ENCODE peak calls at places on chromosomes 11 and 22, in five cellular contexts. One of them, this sample, is unnamed.

GRCh38 chr11:117273550-117274289 is 17.4 kb upstream of the BACE1-AS start:
- DNase-seq in MCF 10A: peak
- DNase-seq in endothelial cell: no peak
- DNase-seq in fibroblast of pulmonary artery: peak
- DNase-seq in neural progenitor cell: no peak
- DNase-seq in this sample: no peak

GRCh38 chr22:19855504-19856409 is 1.1 kb upstream of the GNB1L start:
- DNase-seq in MCF 10A: peak
- DNase-seq in endothelial cell: no peak
- DNase-seq in neural progenitor cell: no peak
- DNase-seq in fibroblast of pulmonary artery: peak
- DNase-seq in this sample: no peak

GRCh38 chr22:20463324-20464095 is 25.9 kb upstream of the SCARF2 start:
- DNase-seq in neural progenitor cell: no peak
- DNase-seq in endothelial cell: no peak
- DNase-seq in fibroblast of pulmonary artery: no peak
- DNase-seq in MCF 10A: no peak
- DNase-seq in this sample: no peak

GRCh38 chr11:111634981-111635705 is 32.9 kb downstream of the SIK2 start:
- DNase-seq in endothelial cell: no peak
- DNase-seq in MCF 10A: no peak
- DNase-seq in neural progenitor cell: no peak
- DNase-seq in fibroblast of pulmonary artery: peak
- DNase-seq in this sample: no peak

GRCh38 chr11:78535920-78536319 is 38.7 kb downstream of the NARS2 start:
- DNase-seq in endothelial cell: no peak
- DNase-seq in MCF 10A: no peak
- DNase-seq in fibroblast of pulmonary artery: peak
- DNase-seq in neural progenitor cell: no peak
- DNase-seq in this sample: no peak

GRCh38 chr11:86687083-86687799 is 14.8 kb upstream of the ME3 start:
- DNase-seq in neural progenitor cell: no peak
- DNase-seq in MCF 10A: no peak
- DNase-seq in fibroblast of pulmonary artery: no peak
- DNase-seq in endothelial cell: no peak
- DNase-seq in this sample: no peak

GRCh38 chr22:22817468-22818201 is 70.0 kb upstream of the IGLL5 start:
- DNase-seq in fibroblast of pulmonary artery: no peak
- DNase-seq in MCF 10A: no peak
- DNase-seq in neural progenitor cell: no peak
- DNase-seq in endothelial cell: no peak
- DNase-seq in this sample: no peak

GRCh38 chr11:17015639-17016125 is 1.5 kb upstream of the PLEKHA7 start:
- DNase-seq in fibroblast of pulmonary artery: no peak
- DNase-seq in neural progenitor cell: no peak
- DNase-seq in endothelial cell: no peak
- DNase-seq in MCF 10A: no peak
- DNase-seq in this sample: no peak

GRCh38 chr11:72534859-72535547 is 100.7 kb upstream of the CLPB start:
- DNase-seq in fibroblast of pulmonary artery: no peak
- DNase-seq in MCF 10A: no peak
- DNase-seq in neural progenitor cell: peak
- DNase-seq in endothelial cell: no peak
- DNase-seq in this sample: no peak

GRCh38 chr11:45752136-45752535 is 52.8 kb upstream of the SLC35C1 start:
- DNase-seq in fibroblast of pulmonary artery: no peak
- DNase-seq in endothelial cell: no peak
- DNase-seq in MCF 10A: no peak
- DNase-seq in neural progenitor cell: no peak
- DNase-seq in this sample: no peak

GRCh38 chr22:28207281-28208030 is 288.4 kb upstream of the PITPNB start:
- DNase-seq in neural progenitor cell: no peak
- DNase-seq in endothelial cell: no peak
- DNase-seq in fibroblast of pulmonary artery: peak
- DNase-seq in MCF 10A: no peak
- DNase-seq in this sample: no peak

GRCh38 chr22:38947321-38948112 is 9.9 kb upstream of the APOBEC3A start:
- DNase-seq in endothelial cell: no peak
- DNase-seq in MCF 10A: no peak
- DNase-seq in fibroblast of pulmonary artery: no peak
- DNase-seq in neural progenitor cell: peak
- DNase-seq in this sample: no peak

GRCh38 chr11:64696045-64696444 is 27.0 kb downstream of the NRXN2 start:
- DNase-seq in endothelial cell: no peak
- DNase-seq in neural progenitor cell: no peak
- DNase-seq in MCF 10A: no peak
- DNase-seq in fibroblast of pulmonary artery: no peak
- DNase-seq in this sample: no peak

GRCh38 chr11:61035086-61035835 is 63.8 kb downstream of the CD6 start:
- DNase-seq in fibroblast of pulmonary artery: no peak
- DNase-seq in endothelial cell: no peak
- DNase-seq in MCF 10A: no peak
- DNase-seq in neural progenitor cell: no peak
- DNase-seq in this sample: no peak

GRCh38 chr11:75516886-75517285 is 8.9 kb downstream of the GDPD5 start:
- DNase-seq in neural progenitor cell: no peak
- DNase-seq in endothelial cell: no peak
- DNase-seq in MCF 10A: no peak
- DNase-seq in fibroblast of pulmonary artery: no peak
- DNase-seq in this sample: no peak

GRCh38 chr11:46903846-46904245 is 14.5 kb downstream of the LRP4 start:
- DNase-seq in neural progenitor cell: peak
- DNase-seq in fibroblast of pulmonary artery: no peak
- DNase-seq in endothelial cell: no peak
- DNase-seq in MCF 10A: no peak
- DNase-seq in this sample: no peak

GRCh38 chr22:39317756-39318506 is 1.5 kb downstream of the RPL3 start:
- DNase-seq in endothelial cell: no peak
- DNase-seq in MCF 10A: peak
- DNase-seq in neural progenitor cell: no peak
- DNase-seq in fibroblast of pulmonary artery: peak
- DNase-seq in this sample: no peak

GRCh38 chr11:117045956-117046355 is 52.3 kb downstream of the SIK3 start:
- DNase-seq in endothelial cell: no peak
- DNase-seq in fibroblast of pulmonary artery: peak
- DNase-seq in neural progenitor cell: no peak
- DNase-seq in MCF 10A: peak
- DNase-seq in this sample: no peak

GRCh38 chr11:81197396-81197795 is 1536.3 kb downstream of the FAM181B start:
- DNase-seq in endothelial cell: no peak
- DNase-seq in fibroblast of pulmonary artery: no peak
- DNase-seq in neural progenitor cell: no peak
- DNase-seq in MCF 10A: no peak
- DNase-seq in this sample: no peak

GRCh38 chr11:34940026-34940677 is 23.7 kb downstream of the PDHX start:
- DNase-seq in endothelial cell: no peak
- DNase-seq in MCF 10A: no peak
- DNase-seq in neural progenitor cell: no peak
- DNase-seq in fibroblast of pulmonary artery: peak
- DNase-seq in this sample: no peak

GRCh38 chr11:1163321-1163910 is 5.7 kb downstream of the MUC5AC start:
- DNase-seq in endothelial cell: no peak
- DNase-seq in neural progenitor cell: no peak
- DNase-seq in MCF 10A: no peak
- DNase-seq in fibroblast of pulmonary artery: no peak
- DNase-seq in this sample: no peak

GRCh38 chr11:1162498-1163311 is 5.0 kb downstream of the MUC5AC start:
- DNase-seq in endothelial cell: no peak
- DNase-seq in MCF 10A: no peak
- DNase-seq in neural progenitor cell: no peak
- DNase-seq in fibroblast of pulmonary artery: no peak
- DNase-seq in this sample: no peak

GRCh38 chr11:1162153-1162497 is 4.4 kb downstream of the MUC5AC start:
- DNase-seq in neural progenitor cell: no peak
- DNase-seq in MCF 10A: no peak
- DNase-seq in fibroblast of pulmonary artery: no peak
- DNase-seq in endothelial cell: no peak
- DNase-seq in this sample: no peak

GRCh38 chr11:1160231-1161101 is 2.7 kb downstream of the MUC5AC start:
- DNase-seq in endothelial cell: no peak
- DNase-seq in neural progenitor cell: no peak
- DNase-seq in fibroblast of pulmonary artery: no peak
- DNase-seq in MCF 10A: no peak
- DNase-seq in this sample: no peak

DNA sequence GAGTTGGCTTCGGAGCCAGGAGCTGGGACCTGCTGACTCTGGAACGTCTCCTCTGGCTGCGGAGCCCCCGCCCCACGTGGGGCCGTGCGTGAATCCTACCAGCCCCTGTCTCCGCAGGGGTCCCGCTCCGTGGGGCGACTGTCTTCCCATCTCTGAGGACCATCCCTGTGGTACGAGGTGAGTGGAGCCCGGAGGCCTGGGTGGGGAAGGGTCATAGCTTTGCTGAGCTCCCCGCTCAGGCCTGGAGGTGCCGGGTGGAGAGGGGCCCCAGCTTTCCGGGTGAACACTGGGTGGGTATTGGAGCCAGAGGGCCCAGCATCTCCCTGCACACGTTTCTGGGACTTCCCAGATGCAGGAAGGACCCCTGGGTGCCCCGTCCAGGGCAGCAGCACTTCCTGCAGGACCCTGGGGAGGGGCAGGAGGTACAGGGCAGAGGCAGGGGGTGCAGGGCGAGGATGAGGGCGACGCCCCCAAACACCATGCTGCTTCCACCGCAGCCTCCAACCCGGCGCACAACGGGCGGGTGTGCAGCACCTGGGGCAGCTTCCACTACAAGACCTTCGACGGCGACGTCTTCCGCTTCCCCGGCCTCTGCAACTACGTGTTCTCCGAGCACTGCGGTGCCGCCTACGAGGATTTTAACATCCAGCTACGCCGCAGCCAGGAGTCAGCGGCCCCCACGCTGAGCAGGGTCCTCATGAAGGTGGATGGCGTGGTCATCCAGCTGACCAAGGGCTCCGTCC is 3.8 kb downstream of the MUC5AC start:
- DNase-seq in MCF 10A: no peak
- DNase-seq in fibroblast of pulmonary artery: no peak
- DNase-seq in neural progenitor cell: no peak
- DNase-seq in endothelial cell: no peak
- DNase-seq in this sample: no peak
- TF ChIP-seq CTCF in MCF 10A: no peak
- TF ChIP-seq CTCF in fibroblast of pulmonary artery: no peak
- TF ChIP-seq CTCF in neural progenitor cell: no peak
- TF ChIP-seq CTCF in endothelial cell: no peak
- TF ChIP-seq CTCF in this sample: no peak

DNA sequence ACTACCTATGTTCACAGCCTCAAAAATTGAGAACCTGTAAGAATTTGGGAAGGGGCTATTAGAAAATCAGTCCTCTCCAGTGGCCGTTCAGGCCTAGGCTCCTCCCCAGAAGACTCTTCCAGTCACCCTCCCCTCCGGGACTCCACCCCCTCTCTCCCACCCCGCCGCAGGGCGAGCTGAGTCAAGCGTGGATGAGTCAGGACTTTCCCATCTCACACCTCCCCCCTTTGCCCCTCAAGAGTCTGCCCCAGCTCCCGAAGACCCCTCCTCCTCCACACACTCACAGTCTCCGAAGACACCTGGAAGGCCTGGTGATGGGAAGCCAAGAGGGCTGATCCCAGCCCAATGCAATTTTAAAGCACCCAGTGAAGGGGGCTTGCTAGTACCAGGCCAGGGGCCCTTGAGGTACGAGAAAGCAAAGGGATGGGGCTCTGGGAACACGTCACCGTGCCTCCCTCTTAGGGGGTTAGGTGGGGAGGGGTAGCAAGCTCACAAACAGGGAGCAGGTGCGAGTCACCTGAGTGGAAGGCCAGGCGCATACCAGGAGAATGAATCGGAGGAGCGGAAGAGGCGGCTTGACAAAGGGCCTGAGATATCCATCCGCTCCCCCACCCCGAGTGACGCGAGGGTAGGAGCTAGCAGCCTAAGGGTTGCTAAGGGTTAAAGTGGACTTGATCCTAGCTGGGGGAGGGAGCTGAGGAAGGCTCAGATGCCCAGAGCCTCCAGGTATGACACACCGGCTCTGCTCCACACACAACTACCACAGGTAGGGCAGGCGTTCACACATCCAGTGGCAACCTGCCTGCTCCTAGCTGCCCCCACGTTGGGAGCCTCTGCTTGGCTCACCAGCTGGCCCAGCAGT is 13.6 kb downstream of the BCL9L start:
- DNase-seq in endothelial cell: no peak
- DNase-seq in neural progenitor cell: peak
- DNase-seq in MCF 10A: peak
- DNase-seq in fibroblast of pulmonary artery: peak
- DNase-seq in this sample: peak
- TF ChIP-seq CTCF in endothelial cell: no peak
- TF ChIP-seq CTCF in neural progenitor cell: no peak
- TF ChIP-seq CTCF in MCF 10A: no peak
- TF ChIP-seq CTCF in fibroblast of pulmonary artery: no peak
- TF ChIP-seq CTCF in this sample: no peak

GRCh38 chr11:66126064-66126463 is 56.0 kb downstream of the PACS1 start:
- DNase-seq in fibroblast of pulmonary artery: no peak
- DNase-seq in MCF 10A: peak
- DNase-seq in endothelial cell: no peak
- DNase-seq in neural progenitor cell: no peak
- DNase-seq in this sample: no peak

GRCh38 chr11:66123902-66124301 is 53.8 kb downstream of the PACS1 start:
- DNase-seq in neural progenitor cell: no peak
- DNase-seq in endothelial cell: no peak
- DNase-seq in fibroblast of pulmonary artery: no peak
- DNase-seq in MCF 10A: no peak
- DNase-seq in this sample: peak

GRCh38 chr11:66124564-66124963 is 54.5 kb downstream of the PACS1 start:
- DNase-seq in neural progenitor cell: no peak
- DNase-seq in MCF 10A: no peak
- DNase-seq in endothelial cell: no peak
- DNase-seq in fibroblast of pulmonary artery: peak
- DNase-seq in this sample: no peak

GRCh38 chr11:66130978-66131377 is 60.9 kb downstream of the PACS1 start:
- DNase-seq in endothelial cell: no peak
- DNase-seq in MCF 10A: no peak
- DNase-seq in fibroblast of pulmonary artery: no peak
- DNase-seq in neural progenitor cell: no peak
- DNase-seq in this sample: no peak

GRCh38 chr11:66126808-66127555 is 56.9 kb downstream of the PACS1 start:
- DNase-seq in neural progenitor cell: no peak
- DNase-seq in MCF 10A: peak
- DNase-seq in endothelial cell: peak
- DNase-seq in fibroblast of pulmonary artery: peak
- DNase-seq in this sample: peak
- TF ChIP-seq CTCF in neural progenitor cell: no peak
- TF ChIP-seq CTCF in MCF 10A: no peak
- TF ChIP-seq CTCF in endothelial cell: no peak
- TF ChIP-seq CTCF in fibroblast of pulmonary artery: peak
- TF ChIP-seq CTCF in this sample: no peak

GRCh38 chr11:10075141-10075540 is 218.9 kb downstream of the SBF2 start:
- DNase-seq in MCF 10A: no peak
- DNase-seq in endothelial cell: no peak
- DNase-seq in fibroblast of pulmonary artery: no peak
- DNase-seq in neural progenitor cell: no peak
- DNase-seq in this sample: no peak

GRCh38 chr11:10072841-10073240 is 221.2 kb downstream of the SBF2 start:
- DNase-seq in neural progenitor cell: no peak
- DNase-seq in MCF 10A: peak
- DNase-seq in fibroblast of pulmonary artery: no peak
- DNase-seq in endothelial cell: no peak
- DNase-seq in this sample: no peak

GRCh38 chr11:10067629-10068300 is 226.3 kb downstream of the SBF2 start:
- DNase-seq in fibroblast of pulmonary artery: no peak
- DNase-seq in MCF 10A: no peak
- DNase-seq in neural progenitor cell: peak
- DNase-seq in endothelial cell: no peak
- DNase-seq in this sample: no peak

GRCh38 chr11:10076458-10077141 is 217.4 kb downstream of the SBF2 start:
- DNase-seq in endothelial cell: peak
- DNase-seq in neural progenitor cell: peak
- DNase-seq in MCF 10A: peak
- DNase-seq in fibroblast of pulmonary artery: peak
- DNase-seq in this sample: peak

GRCh38 chr11:10072142-10072541 is 221.9 kb downstream of the SBF2 start:
- DNase-seq in MCF 10A: peak
- DNase-seq in neural progenitor cell: no peak
- DNase-seq in fibroblast of pulmonary artery: no peak
- DNase-seq in endothelial cell: no peak
- DNase-seq in this sample: no peak
- TF ChIP-seq CTCF in MCF 10A: no peak
- TF ChIP-seq CTCF in neural progenitor cell: no peak
- TF ChIP-seq CTCF in fibroblast of pulmonary artery: no peak
- TF ChIP-seq CTCF in endothelial cell: no peak
- TF ChIP-seq CTCF in this sample: no peak